ENCODE peak calls at places on chromosomes 4 and X, in ten cellular contexts. One of them, this sample, is unnamed.

GRCh38 chrX:7412840-7413239 is 264.9 kb upstream of the PUDP start:
- DNase-seq in AG08395: no peak
- DNase-seq in NCI-H1930: no peak
- DNase-seq in left colon: no peak
- DNase-seq in cerebellar cortex: no peak
- DNase-seq in GM04504: no peak
- DNase-seq in A549: no peak
- DNase-seq in GM23248: no peak
- DNase-seq in suprapubic skin: no peak
- DNase-seq in choroid plexus epithelial cell: no peak
- DNase-seq in this sample: no peak

GRCh38 chr4:7293703-7294102 is 101.4 kb downstream of the SORCS2 start:
- DNase-seq in AG08395: no peak
- DNase-seq in left colon: no peak
- DNase-seq in GM23248: no peak
- DNase-seq in suprapubic skin: no peak
- DNase-seq in choroid plexus epithelial cell: no peak
- DNase-seq in cerebellar cortex: no peak
- DNase-seq in NCI-H1930: no peak
- DNase-seq in A549: no peak
- DNase-seq in GM04504: no peak
- DNase-seq in this sample: no peak

GRCh38 chr4:10773010-10773409 is 88.4 kb upstream of the CLNK start:
- DNase-seq in AG08395: no peak
- DNase-seq in choroid plexus epithelial cell: peak; percentile 60
- DNase-seq in cerebellar cortex: no peak
- DNase-seq in left colon: no peak
- DNase-seq in GM04504: no peak
- DNase-seq in suprapubic skin: no peak
- DNase-seq in NCI-H1930: no peak
- DNase-seq in GM23248: no peak
- DNase-seq in A549: no peak
- DNase-seq in this sample: no peak

GRCh38 chr4:2712261-2712842 is 43.8 kb downstream of the TNIP2 start:
- DNase-seq in cerebellar cortex: no peak
- DNase-seq in NCI-H1930: no peak
- DNase-seq in AG08395: no peak
- DNase-seq in choroid plexus epithelial cell: peak; percentile 72
- DNase-seq in left colon: no peak
- DNase-seq in A549: no peak
- DNase-seq in suprapubic skin: peak; percentile 21
- DNase-seq in GM23248: peak; percentile 35
- DNase-seq in GM04504: no peak
- DNase-seq in this sample: no peak

GRCh38 chr4:140706276-140706625 is 49.9 kb downstream of the TBC1D9 start:
- DNase-seq in cerebellar cortex: no peak
- DNase-seq in NCI-H1930: no peak
- DNase-seq in left colon: no peak
- DNase-seq in A549: no peak
- DNase-seq in GM04504: no peak
- DNase-seq in GM23248: no peak
- DNase-seq in AG08395: no peak
- DNase-seq in choroid plexus epithelial cell: no peak
- DNase-seq in suprapubic skin: no peak
- DNase-seq in this sample: no peak

GRCh38 chr4:79906306-79906705 is 166.7 kb downstream of the ANTXR2 start:
- DNase-seq in left colon: no peak
- DNase-seq in cerebellar cortex: no peak
- DNase-seq in A549: no peak
- DNase-seq in AG08395: no peak
- DNase-seq in suprapubic skin: no peak
- DNase-seq in choroid plexus epithelial cell: no peak
- DNase-seq in NCI-H1930: no peak
- DNase-seq in GM23248: no peak
- DNase-seq in GM04504: no peak
- DNase-seq in this sample: no peak

GRCh38 chr4:43567644-43568043 is 675.1 kb downstream of the GRXCR1 start:
- DNase-seq in cerebellar cortex: no peak
- DNase-seq in A549: no peak
- DNase-seq in suprapubic skin: no peak
- DNase-seq in GM04504: no peak
- DNase-seq in left colon: no peak
- DNase-seq in GM23248: no peak
- DNase-seq in choroid plexus epithelial cell: no peak
- DNase-seq in AG08395: no peak
- DNase-seq in NCI-H1930: no peak
- DNase-seq in this sample: no peak

GRCh38 chr4:183099537-183100297 is 660 bp downstream of the WWC2 start:
- DNase-seq in left colon: peak; percentile 18
- DNase-seq in NCI-H1930: no peak
- DNase-seq in choroid plexus epithelial cell: peak; percentile 23
- DNase-seq in GM04504: no peak
- DNase-seq in AG08395: peak; percentile 25
- DNase-seq in A549: peak; percentile 46
- DNase-seq in suprapubic skin: peak; percentile 77
- DNase-seq in GM23248: peak; percentile 56
- DNase-seq in cerebellar cortex: peak; percentile 23
- DNase-seq in this sample: peak; percentile 55

GRCh38 chr4:10589308-10589707 is 95.3 kb downstream of the CLNK start:
- DNase-seq in GM23248: no peak
- DNase-seq in suprapubic skin: no peak
- DNase-seq in cerebellar cortex: no peak
- DNase-seq in NCI-H1930: no peak
- DNase-seq in choroid plexus epithelial cell: peak; percentile 49
- DNase-seq in A549: no peak
- DNase-seq in left colon: no peak
- DNase-seq in AG08395: no peak
- DNase-seq in GM04504: no peak
- DNase-seq in this sample: no peak

GRCh38 chr4:4356106-4357041 is 30.5 kb upstream of the NSG1 start:
- DNase-seq in AG08395: no peak
- DNase-seq in suprapubic skin: no peak
- DNase-seq in cerebellar cortex: no peak
- DNase-seq in GM23248: no peak
- DNase-seq in left colon: no peak
- DNase-seq in GM04504: no peak
- DNase-seq in NCI-H1930: no peak
- DNase-seq in choroid plexus epithelial cell: no peak
- DNase-seq in A549: no peak
- DNase-seq in this sample: no peak

GRCh38 chrX:8183281-8183680 is 12.2 kb upstream of the VCX2 start:
- DNase-seq in NCI-H1930: no peak
- DNase-seq in AG08395: no peak
- DNase-seq in GM23248: no peak
- DNase-seq in left colon: no peak
- DNase-seq in suprapubic skin: no peak
- DNase-seq in GM04504: no peak
- DNase-seq in A549: no peak
- DNase-seq in choroid plexus epithelial cell: peak; percentile 4
- DNase-seq in cerebellar cortex: no peak
- DNase-seq in this sample: no peak

GRCh38 chr4:168509786-168510185 is 12.9 kb downstream of the PALLD start:
- DNase-seq in A549: no peak
- DNase-seq in GM04504: peak; percentile 38
- DNase-seq in cerebellar cortex: no peak
- DNase-seq in left colon: no peak
- DNase-seq in choroid plexus epithelial cell: peak; percentile 93
- DNase-seq in GM23248: peak; percentile 68
- DNase-seq in NCI-H1930: no peak
- DNase-seq in AG08395: peak; percentile 45
- DNase-seq in suprapubic skin: no peak
- DNase-seq in this sample: no peak